ENCODE peak calls at places on chromosomes 1 and 21, in six cellular contexts. H is CD4-positive, alpha-beta T cell; U is RWPE1; X is bronchial epithelial cell; E is transverse colon; Z is spleen. L is an unnamed sample.

GRCh38 chr1:228168563-228169270 is 3.1 kb downstream of the IBA57 start:
- DNase-seq in X (no peak), U (no peak), H (no peak), Z (peak), E (no peak), L (no peak)

GRCh38 chr1:44276006-44276405 is 62.7 kb downstream of the DMAP1 start:
- DNase-seq in U (no peak), H (no peak), E (no peak), X (no peak), Z (no peak), L (no peak)

GRCh38 chr21:36747815-36748381 is 49.0 kb downstream of the SIM2 start:
- DNase-seq in X (no peak), U (no peak), H (no peak), Z (peak), E (peak), L (peak)

GRCh38 chr1:91864017-91864700 is 21.8 kb downstream of the TGFBR3 start:
- DNase-seq in X (peak), H (no peak), Z (no peak), E (no peak), U (peak), L (no peak)

GRCh38 chr1:24237046-24237371 is 49.9 kb upstream of the IFNLR1 start:
- DNase-seq in E (no peak), U (no peak), Z (no peak), X (no peak), H (no peak), L (no peak)

GRCh38 chr1:75521658-75522057 is 89.3 kb downstream of the SLC44A5 start:
- DNase-seq in Z (no peak), H (no peak), E (no peak), U (no peak), X (no peak), L (no peak)

GRCh38 chr1:231091853-231092301 is 51.8 kb upstream of the FAM89A start:
- DNase-seq in H (peak), U (no peak), Z (no peak), E (peak), X (peak), L (peak)

GRCh38 chr1:36159614-36160387 is 3.8 kb downstream of the MAP7D1 start:
- DNase-seq in H (no peak), E (no peak), U (no peak), Z (no peak), X (no peak), L (no peak)

GRCh38 chr1:233635765-233636502 is 22.0 kb downstream of the KCNK1 start:
- DNase-seq in H (no peak), E (no peak), U (no peak), X (peak), Z (no peak), L (no peak)

GRCh38 chr1:150162862-150163706 is 13.4 kb downstream of the PLEKHO1 start:
- DNase-seq in Z (peak), X (peak), U (peak), E (peak), H (no peak), L (peak)

GRCh38 chr1:151888972-151889570 is 20.2 kb downstream of the THEM4 start:
- DNase-seq in E (no peak), H (no peak), U (peak), X (peak), Z (no peak), L (no peak)

GRCh38 chr1:42943166-42943565 is 15.5 kb downstream of the SLC2A1 start:
- DNase-seq in H (no peak), Z (peak), U (peak), X (peak), E (peak), L (no peak)

GRCh38 chr1:226688056-226688748 is 50.9 kb downstream of the ITPKB start:
- DNase-seq in H (no peak), X (no peak), E (no peak), Z (peak), U (no peak), L (no peak)

GRCh38 chr1:192584951-192585350 is 9.4 kb downstream of the RGS1 start:
- DNase-seq in H (no peak), E (no peak), U (no peak), X (no peak), Z (no peak), L (no peak)

GRCh38 chr1:208593306-208594006 is 349.3 kb upstream of the PLXNA2 start:
- DNase-seq in X (no peak), Z (no peak), H (no peak), U (no peak), E (no peak), L (no peak)

GRCh38 chr1:81155131-81155530 is 645.6 kb upstream of the ADGRL2 start:
- DNase-seq in E (no peak), X (no peak), H (no peak), U (no peak), Z (no peak), L (no peak)

GRCh38 chr1:17591814-17592430 is 52.4 kb downstream of the ARHGEF10L start:
- DNase-seq in Z (no peak), E (no peak), X (no peak), U (no peak), H (no peak), L (no peak)

GRCh38 chr1:3708696-3709246 is 43.5 kb upstream of the CCDC27 start:
- DNase-seq in E (no peak), Z (no peak), X (no peak), U (no peak), H (no peak), L (peak)

GRCh38 chr1:227673441-227673840 is 61.7 kb downstream of the JMJD4 start:
- DNase-seq in Z (no peak), U (no peak), H (no peak), X (no peak), E (no peak), L (no peak)

GRCh38 chr1:205456383-205456867 is 580 bp upstream of the BLACAT1 start:
- DNase-seq in Z (peak), X (no peak), H (no peak), E (no peak), U (no peak), L (peak)

GRCh38 chr1:46411601-46412341 is 17.7 kb downstream of the FAAH start:
- DNase-seq in H (no peak), Z (peak), E (no peak), U (no peak), X (no peak), L (no peak)

GRCh38 chr1:184069675-184070074 is 18.1 kb downstream of the TSEN15 start:
- DNase-seq in U (no peak), H (no peak), E (no peak), X (no peak), Z (no peak), L (no peak)

GRCh38 chr1:204250428-204251030 is 36.7 kb upstream of the GOLT1A start:
- DNase-seq in X (no peak), E (no peak), Z (no peak), H (no peak), U (no peak), L (no peak)

GRCh38 chr1:36822648-36823047 is 211.7 kb downstream of the GRIK3 start:
- DNase-seq in X (no peak), H (no peak), U (no peak), E (no peak), Z (peak), L (no peak)

GRCh38 chr1:70034403-70034802 is 171.0 kb downstream of the LRRC40 start:
- DNase-seq in E (no peak), U (peak), Z (no peak), X (peak), H (no peak), L (no peak)

GRCh38 chr1:25621876-25622275 is 5.3 kb downstream of the MAN1C1 start:
- DNase-seq in Z (no peak), H (no peak), E (no peak), X (no peak), U (no peak), L (no peak)

GRCh38 chr1:214317734-214318133 is 36.8 kb downstream of the SMYD2 start:
- DNase-seq in E (no peak), X (no peak), U (no peak), Z (no peak), H (no peak), L (no peak)

GRCh38 chr1:56577859-56578663 is 1.3 kb downstream of the PLPP3 start:
- DNase-seq in U (peak), Z (peak), H (no peak), X (peak), E (peak), L (peak)

GRCh38 chr1:53642607-53643006 is 96.4 kb downstream of the GLIS1 start:
- DNase-seq in E (no peak), U (no peak), X (no peak), Z (peak), H (no peak), L (no peak)

GRCh38 chr1:236904874-236905741 is 99.1 kb downstream of the MT1HL1 start:
- DNase-seq in U (peak), Z (no peak), X (peak), E (no peak), H (no peak), L (no peak)

GRCh38 chr1:156496211-156496761 is 4.3 kb downstream of the MEF2D start:
- DNase-seq in Z (peak), E (peak), X (no peak), H (no peak), U (no peak), L (no peak)

GRCh38 chr1:171351961-171352360 is 38.0 kb downstream of the FMO4 start:
- DNase-seq in H (no peak), X (no peak), Z (no peak), E (no peak), U (no peak), L (no peak)

GRCh38 chr21:27359141-27359540 is 392.3 kb upstream of the ADAMTS5 start:
- DNase-seq in Z (no peak), X (no peak), U (no peak), H (no peak), E (no peak), L (no peak)

GRCh38 chr1:44775930-44776748 is 799 bp downstream of the RPS8 start:
- DNase-seq in U (no peak), Z (peak), X (no peak), H (peak), E (peak), L (no peak)

GRCh38 chr1:6129313-6129712 is 50.8 kb downstream of the CHD5 start:
- DNase-seq in H (no peak), U (no peak), X (no peak), Z (no peak), E (no peak), L (no peak)

GRCh38 chr1:108692724-108693655 is 880 bp downstream of the PRPF38B start:
- DNase-seq in Z (peak), H (peak), E (peak), X (peak), U (peak), L (no peak)

GRCh38 chr21:46625759-46626158 is 9.7 kb upstream of the PRMT2 start:
- DNase-seq in Z (no peak), H (no peak), X (no peak), U (no peak), E (no peak), L (no peak)

DNA sequence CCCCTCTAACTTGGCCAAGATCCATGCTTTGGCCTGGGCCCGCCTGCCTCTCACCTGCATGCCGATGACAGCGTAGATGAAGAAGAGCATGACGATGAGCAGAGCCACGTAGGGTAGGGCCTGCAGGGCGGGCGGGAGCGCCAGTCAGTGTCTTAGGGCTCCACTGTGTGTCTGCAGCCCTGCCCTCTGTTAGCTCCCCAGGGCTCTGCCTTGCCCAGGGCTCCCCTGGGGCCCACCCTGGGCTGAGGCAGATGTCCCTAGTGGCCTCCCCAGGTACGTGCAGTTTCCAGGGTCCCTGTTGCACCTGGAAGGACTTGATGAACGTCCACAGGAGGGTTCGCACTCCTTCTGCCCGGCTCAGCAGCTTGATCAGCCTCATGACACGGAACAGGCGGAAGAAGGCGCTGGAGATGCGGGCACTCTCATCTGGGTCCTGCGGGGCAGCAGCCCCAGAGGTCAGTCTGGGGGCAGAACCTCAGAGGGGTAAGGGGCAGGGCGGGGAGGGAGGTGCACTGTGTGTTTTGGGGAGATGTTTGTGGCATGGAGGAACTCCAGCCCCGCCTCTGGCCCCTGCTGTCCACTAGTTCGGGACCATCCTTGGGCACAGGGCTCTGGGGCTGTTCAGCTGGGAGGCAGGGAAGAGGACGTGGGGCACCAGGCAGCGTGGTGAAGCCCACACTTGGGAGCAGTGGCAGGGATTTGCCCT is 29.8 kb upstream of the KIF21B start:
- DNase-seq in U (no peak), H (no peak), X (no peak), Z (no peak), E (no peak), L (no peak)
- TF ChIP-seq CTCF in U (no peak), H (no peak), X (no peak), Z (no peak), E (no peak), L (peak)

GRCh38 chr21:32770514-32771133 is 931 bp downstream of the PAXBP1 start:
- DNase-seq in E (no peak), X (no peak), Z (no peak), U (peak), H (no peak), L (no peak)
- TF ChIP-seq CTCF in E (no peak), X (no peak), Z (no peak), U (no peak), H (no peak), L (peak)

GRCh38 chr1:166785987-166786386 is 53.3 kb upstream of the POGK start:
- DNase-seq in U (no peak), X (no peak), H (no peak), Z (no peak), E (no peak), L (no peak)
- TF ChIP-seq CTCF in U (no peak), X (no peak), H (no peak), Z (no peak), E (no peak), L (no peak)

GRCh38 chr1:13517193-13517812 is 3.5 kb upstream of the LRRC38 start:
- DNase-seq in H (no peak), E (no peak), U (no peak), Z (no peak), X (peak), L (no peak)
- TF ChIP-seq CTCF in H (no peak), E (peak), U (peak), Z (no peak), X (peak), L (peak)

GRCh38 chr1:8315573-8316475 is 2.1 kb upstream of the SLC45A1 start:
- DNase-seq in Z (no peak), E (no peak), U (no peak), H (no peak), X (no peak), L (no peak)
- TF ChIP-seq CTCF in Z (no peak), E (no peak), U (no peak), H (no peak), X (peak), L (no peak)

DNA sequence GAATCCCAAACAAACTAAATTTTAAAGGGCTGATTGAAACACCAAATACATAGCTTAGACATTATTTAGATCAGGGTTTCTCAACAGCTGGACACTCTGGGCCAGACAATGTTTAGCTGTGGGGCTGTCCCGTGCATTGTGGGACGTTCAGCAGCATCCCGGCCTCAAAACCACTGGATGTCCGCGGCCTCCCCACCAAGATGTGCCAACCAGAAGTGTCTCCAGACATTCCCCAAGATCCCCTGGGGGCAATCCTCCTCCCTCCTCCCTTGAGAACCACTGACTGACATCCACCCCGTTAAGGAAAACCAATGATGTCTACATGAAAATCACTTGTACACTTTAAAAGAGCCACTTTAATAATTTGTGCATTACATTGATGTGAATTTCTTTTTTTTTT is 38.4 kb downstream of the CLSTN1 start:
- DNase-seq in X (no peak), Z (peak), H (no peak), U (no peak), E (no peak), L (no peak)
- TF ChIP-seq CTCF in X (no peak), Z (no peak), H (no peak), U (no peak), E (no peak), L (no peak)